ENCODE peak calls at places on chromosomes 4 and X, in eight cellular contexts. R is stimulated activated CD4-positive, alpha-beta T cell treated with anti-CD3 and anti-CD28 coated beads, Interleukin-15, amount 100 ng/mL, for 24 hours; N is HepG2; O is left cardiac atrium; T is CD4-positive, CD25-positive, alpha-beta regulatory T cell; G is activated gamma-delta T cell treated with Interleukin-2 at 50 U/mL for 16 hours; J is NCI-H1417; E is endothelial cell. L is an unnamed sample.

GRCh38 chr4:122826596-122827257 is at the start of gene FGF2:
- DNase-seq in R (peak), N (no peak), O (peak), T (no peak), G (no peak), J (no peak), E (peak), L (peak)

GRCh38 chr4:53273726-53274125 is 92.1 kb downstream of the SCFD2 start:
- DNase-seq in R (no peak), N (no peak), O (no peak), T (no peak), G (no peak), J (no peak), E (no peak), L (no peak)

GRCh38 chr4:83516042-83516772 is 19.7 kb upstream of the GPAT3 start:
- DNase-seq in R (no peak), N (no peak), O (peak), T (no peak), G (no peak), J (no peak), E (no peak), L (no peak)

GRCh38 chrX:103864886-103865534 is 33.0 kb upstream of the RAB9B start:
- DNase-seq in R (no peak), N (no peak), O (no peak), T (no peak), G (no peak), J (no peak), E (no peak), L (no peak)

GRCh38 chrX:11351375-11352295 is 58.4 kb downstream of the AMELX start:
- DNase-seq in R (no peak), N (no peak), O (peak), T (no peak), G (no peak), J (no peak), E (no peak), L (no peak)

GRCh38 chrX:40155617-40156471 is 58.1 kb upstream of the BCOR start:
- DNase-seq in R (peak), N (no peak), O (no peak), T (peak), G (no peak), J (no peak), E (no peak), L (no peak)

GRCh38 chr4:179097741-179098140 is 1655.5 kb upstream of the AGA start:
- DNase-seq in R (no peak), N (no peak), O (no peak), T (no peak), G (no peak), J (no peak), E (peak), L (no peak)

GRCh38 chr4:168744021-168744420 is 247.2 kb downstream of the PALLD start:
- DNase-seq in R (no peak), N (peak), O (no peak), T (no peak), G (no peak), J (no peak), E (no peak), L (no peak)

GRCh38 chr4:165537028-165537648 is 158.3 kb downstream of the CPE start:
- DNase-seq in R (no peak), N (peak), O (no peak), T (peak), G (no peak), J (peak), E (peak), L (peak)

GRCh38 chr4:3302164-3302785 is 9.5 kb downstream of the RGS12 start:
- DNase-seq in R (peak), N (no peak), O (peak), T (peak), G (peak), J (no peak), E (no peak), L (peak)

GRCh38 chr4:110793890-110794588 is 171.2 kb upstream of the PITX2 start:
- DNase-seq in R (no peak), N (no peak), O (no peak), T (no peak), G (no peak), J (no peak), E (no peak), L (no peak)

GRCh38 chr4:158821228-158822009 is 52.6 kb downstream of the FNIP2 start:
- DNase-seq in R (peak), N (no peak), O (no peak), T (no peak), G (no peak), J (no peak), E (no peak), L (no peak)

GRCh38 chrX:144790148-144790547 is 457.2 kb upstream of the SPANXN1 start:
- DNase-seq in R (no peak), N (no peak), O (no peak), T (no peak), G (no peak), J (no peak), E (no peak), L (no peak)

GRCh38 chrX:129525162-129525561 is 1.9 kb upstream of the SMARCA1 start:
- DNase-seq in R (no peak), N (peak), O (no peak), T (no peak), G (no peak), J (no peak), E (no peak), L (no peak)

GRCh38 chr4:182575225-182575624 is 332.0 kb downstream of the TENM3 start:
- DNase-seq in R (no peak), N (no peak), O (no peak), T (no peak), G (no peak), J (no peak), E (no peak), L (no peak)

GRCh38 chr4:141155586-141155985 is 22.3 kb upstream of the RNF150 start:
- DNase-seq in R (no peak), N (no peak), O (no peak), T (no peak), G (no peak), J (no peak), E (no peak), L (no peak)

GRCh38 chr4:143773998-143774898 is 73.8 kb upstream of the FREM3 start:
- DNase-seq in R (peak), N (peak), O (peak), T (peak), G (no peak), J (peak), E (peak), L (peak)

GRCh38 chr4:145879598-145879997 is 59.0 kb downstream of the ZNF827 start:
- DNase-seq in R (no peak), N (no peak), O (no peak), T (no peak), G (no peak), J (no peak), E (no peak), L (no peak)

GRCh38 chr4:139735381-139736256 is 70.0 kb downstream of the MGST2 start:
- DNase-seq in R (peak), N (no peak), O (peak), T (no peak), G (no peak), J (no peak), E (peak), L (peak)

GRCh38 chr4:48249378-48249777 is 20.3 kb downstream of the TEC start:
- DNase-seq in R (no peak), N (no peak), O (no peak), T (no peak), G (no peak), J (no peak), E (no peak), L (no peak)

GRCh38 chrX:63658920-63659319 is 126.1 kb downstream of the ARHGEF9 start:
- DNase-seq in R (no peak), N (no peak), O (peak), T (no peak), G (no peak), J (no peak), E (no peak), L (no peak)

GRCh38 chr4:130185123-130185522 is 1089.2 kb downstream of the C4orf33 start:
- DNase-seq in R (no peak), N (no peak), O (no peak), T (no peak), G (no peak), J (no peak), E (no peak), L (no peak)

GRCh38 chr4:147059064-147059731 is 113.5 kb upstream of the TTC29 start:
- DNase-seq in R (no peak), N (no peak), O (no peak), T (no peak), G (no peak), J (no peak), E (no peak), L (peak)

GRCh38 chr4:5247735-5248134 is 196.5 kb downstream of the STK32B start:
- DNase-seq in R (no peak), N (no peak), O (no peak), T (no peak), G (no peak), J (no peak), E (no peak), L (no peak)

GRCh38 chr4:10343656-10344055 is 113.6 kb downstream of the ZNF518B start:
- DNase-seq in R (no peak), N (no peak), O (no peak), T (no peak), G (no peak), J (no peak), E (no peak), L (no peak)

GRCh38 chr4:6918345-6918744 is 8.7 kb downstream of the TBC1D14 start:
- DNase-seq in R (no peak), N (no peak), O (no peak), T (peak), G (no peak), J (no peak), E (no peak), L (no peak)

GRCh38 chr4:182845618-182846017 is 71.6 kb downstream of the DCTD start:
- DNase-seq in R (no peak), N (no peak), O (no peak), T (no peak), G (no peak), J (no peak), E (no peak), L (no peak)

GRCh38 chrX:105543271-105543670 is 279.1 kb upstream of the NRK start:
- DNase-seq in R (no peak), N (no peak), O (no peak), T (no peak), G (no peak), J (no peak), E (no peak), L (no peak)

GRCh38 chrX:40176256-40176978 is 78.7 kb upstream of the BCOR start:
- DNase-seq in R (peak), N (peak), O (peak), T (peak), G (peak), J (no peak), E (peak), L (peak)

GRCh38 chr4:39285111-39285795 is 80.9 kb downstream of the RFC1 start:
- DNase-seq in R (no peak), N (no peak), O (no peak), T (no peak), G (no peak), J (no peak), E (no peak), L (no peak)

GRCh38 chr4:72701987-72702819 is 133.2 kb upstream of the ADAMTS3 start:
- DNase-seq in R (peak), N (peak), O (no peak), T (peak), G (no peak), J (peak), E (peak), L (peak)

GRCh38 chr4:183659919-183660318 is 826 bp downstream of the TRAPPC11 start:
- DNase-seq in R (no peak), N (no peak), O (no peak), T (no peak), G (no peak), J (no peak), E (no peak), L (no peak)

L was measured in germinal center.